ENCODE peak calls at places on chromosome 9, in four cellular contexts. J, O, R and Y are unnamed samples.

GRCh38 chr9:37650873-37651768 is at the start of gene FRMPD1:
- DNase-seq in J (peak), O (peak), R (no peak), Y (peak)

GRCh38 chr9:110626109-110626829 is 42.3 kb upstream of the MUSK start:
- DNase-seq in J (no peak), O (no peak), R (no peak), Y (no peak)

GRCh38 chr9:129383005-129383414 is 204.9 kb upstream of the IER5L start:
- DNase-seq in J (peak), O (peak), R (no peak), Y (peak)

GRCh38 chr9:18208166-18209059 is 265.5 kb upstream of the ADAMTSL1 start:
- DNase-seq in J (peak), O (peak), R (peak), Y (peak)

GRCh38 chr9:129513856-129514496 is 106.9 kb downstream of the C9orf50 start:
- DNase-seq in J (no peak), O (no peak), R (no peak), Y (no peak)

GRCh38 chr9:93200449-93200742 is 16.5 kb downstream of the WNK2 start:
- DNase-seq in J (no peak), O (no peak), R (no peak), Y (no peak)

GRCh38 chr9:113401027-113401792 is at the start of gene ALAD:
- DNase-seq in J (peak), O (peak), R (peak), Y (peak)

GRCh38 chr9:88766778-88767503 is 224.3 kb upstream of the S1PR3 start:
- DNase-seq in J (no peak), O (no peak), R (no peak), Y (no peak)

GRCh38 chr9:126611592-126612328 is 2.0 kb upstream of the LMX1B start:
- DNase-seq in J (peak), O (peak), R (peak), Y (peak)

GRCh38 chr9:37406603-37407401 is 15.7 kb upstream of the GRHPR start:
- DNase-seq in J (no peak), O (no peak), R (no peak), Y (no peak)

GRCh38 chr9:37097294-37097693 is 23.1 kb upstream of the ZCCHC7 start:
- DNase-seq in J (no peak), O (no peak), R (no peak), Y (no peak)

GRCh38 chr9:126536131-126536530 is 77.6 kb upstream of the LMX1B start:
- DNase-seq in J (no peak), O (no peak), R (no peak), Y (no peak)

GRCh38 chr9:124735121-124735520 is 36.0 kb downstream of the NR6A1 start:
- DNase-seq in J (no peak), O (no peak), R (no peak), Y (no peak)

GRCh38 chr9:112035166-112035816 is 138.7 kb downstream of the UGCG start:
- DNase-seq in J (no peak), O (no peak), R (no peak), Y (no peak)

DNA sequence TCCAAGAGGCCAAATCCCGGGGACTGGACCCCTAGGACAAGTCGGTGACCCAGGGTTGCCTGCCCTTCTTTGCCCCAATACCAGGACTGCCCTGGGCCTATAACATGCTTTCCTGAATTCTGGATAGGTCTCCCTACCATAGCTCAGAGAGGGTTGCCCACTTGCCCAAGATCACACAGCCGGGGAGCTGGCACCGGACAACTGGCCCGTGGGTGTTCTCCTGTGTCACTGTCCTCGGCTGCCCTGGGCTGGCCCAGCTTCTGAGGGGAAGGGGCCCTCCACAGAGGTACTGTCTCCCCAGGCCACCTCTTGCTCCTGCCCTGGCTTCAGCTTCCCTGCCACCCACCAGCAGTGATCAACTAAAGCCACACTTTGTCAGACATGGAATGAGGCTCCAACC is 28.8 kb upstream of the TTLL11 start:
- DNase-seq in J (no peak), O (no peak), R (no peak), Y (no peak)
- TF ChIP-seq EP300 in J (no peak), O (no peak), R (no peak), Y (no peak)

GRCh38 chr9:1722404-1722803 is 292.7 kb upstream of the SMARCA2 start:
- DNase-seq in J (no peak), O (no peak), R (no peak), Y (no peak)

GRCh38 chr9:1712861-1713260 is 302.3 kb upstream of the SMARCA2 start:
- DNase-seq in J (no peak), O (no peak), R (no peak), Y (no peak)

GRCh38 chr9:1723616-1724015 is 291.5 kb upstream of the SMARCA2 start:
- DNase-seq in J (no peak), O (no peak), R (no peak), Y (no peak)

GRCh38 chr9:1721219-1721618 is 293.9 kb upstream of the SMARCA2 start:
- DNase-seq in J (no peak), O (no peak), R (no peak), Y (no peak)

GRCh38 chr9:1718836-1719235 is 296.3 kb upstream of the SMARCA2 start:
- DNase-seq in J (no peak), O (no peak), R (no peak), Y (no peak)
- TF ChIP-seq EP300 in J (no peak), O (no peak), R (no peak), Y (no peak)

GRCh38 chr9:122931851-122932199 is 513 bp upstream of the ZBTB26 start:
- DNase-seq in J (no peak), O (no peak), R (no peak), Y (no peak)
- TF ChIP-seq EP300 in J (no peak), O (no peak), R (no peak), Y (no peak)

GRCh38 chr9:133459476-133460404 is at the start of gene CACFD1:
- DNase-seq in J (peak), O (peak), R (peak), Y (peak)
- TF ChIP-seq EP300 in J (no peak), O (no peak), R (no peak), Y (no peak)

GRCh38 chr9:108444400-108445358 is 411.1 kb downstream of the ACTL7B start:
- DNase-seq in J (no peak), O (no peak), R (peak), Y (no peak)
- TF ChIP-seq EP300 in J (no peak), O (peak), R (no peak), Y (no peak)

DNA sequence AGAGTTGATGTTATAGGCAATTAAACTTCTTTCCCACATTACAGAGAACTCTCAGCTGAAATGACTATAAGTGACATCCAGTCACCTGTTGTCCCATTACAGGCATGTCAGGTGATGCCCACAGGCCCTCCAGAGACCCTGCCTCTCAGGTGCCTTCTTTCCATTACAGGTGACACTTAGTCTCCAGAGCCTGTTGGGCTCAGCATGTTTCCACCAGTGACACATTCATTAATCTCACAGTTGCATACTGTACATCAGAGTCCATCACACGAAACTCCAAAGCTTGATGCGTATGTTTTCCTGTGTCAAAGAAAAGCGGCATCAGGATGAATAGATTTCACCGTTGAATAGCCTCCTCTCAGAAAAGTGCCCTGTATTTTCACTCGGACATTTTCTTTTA is 14.6 kb downstream of the PRUNE2 start:
- DNase-seq in J (no peak), O (no peak), R (no peak), Y (no peak)
- TF ChIP-seq EP300 in J (no peak), O (no peak), R (no peak), Y (no peak)

GRCh38 chr9:119898316-119898715 is 529.1 kb upstream of the BRINP1 start:
- DNase-seq in J (no peak), O (no peak), R (no peak), Y (no peak)
- TF ChIP-seq EP300 in J (no peak), O (no peak), R (no peak), Y (no peak)

GRCh38 chr9:127961613-127962150 is 19.1 kb downstream of the EEIG1 start:
- DNase-seq in J (no peak), O (no peak), R (no peak), Y (no peak)

GRCh38 chr9:127961166-127961490 is 19.7 kb downstream of the EEIG1 start:
- DNase-seq in J (no peak), O (no peak), R (no peak), Y (peak)

GRCh38 chr9:127963041-127963358 is 17.8 kb downstream of the EEIG1 start:
- DNase-seq in J (no peak), O (peak), R (no peak), Y (no peak)

GRCh38 chr9:127962278-127962677 is 18.5 kb downstream of the EEIG1 start:
- DNase-seq in J (no peak), O (no peak), R (no peak), Y (no peak)

GRCh38 chr9:127963359-127964064 is 17.3 kb downstream of the EEIG1 start:
- DNase-seq in J (no peak), O (no peak), R (no peak), Y (peak)
- TF ChIP-seq EP300 in J (no peak), O (no peak), R (no peak), Y (no peak)

DNA sequence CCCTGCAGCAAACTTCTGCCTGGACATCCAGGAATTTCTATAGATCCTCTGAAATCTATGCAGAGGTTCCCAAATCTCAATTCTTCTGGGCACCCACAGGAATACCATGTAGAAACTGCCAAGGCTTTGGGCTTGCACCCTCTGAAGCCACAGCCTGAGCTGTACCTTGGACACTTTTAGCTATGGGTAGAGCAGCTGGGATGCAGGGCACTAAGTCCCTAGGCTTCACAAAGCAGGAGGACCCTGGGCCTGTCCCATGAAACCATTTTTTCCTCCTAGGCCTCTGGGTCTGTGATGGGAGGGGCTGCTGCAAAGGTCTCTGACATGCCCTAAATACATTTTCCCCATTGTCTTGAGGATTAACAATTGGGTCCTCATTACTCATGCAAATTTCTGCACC is 12.3 kb downstream of the SPATA31D3 start:
- DNase-seq in J (no peak), O (no peak), R (no peak), Y (no peak)
- TF ChIP-seq EP300 in J (no peak), O (no peak), R (no peak), Y (no peak)

DNA sequence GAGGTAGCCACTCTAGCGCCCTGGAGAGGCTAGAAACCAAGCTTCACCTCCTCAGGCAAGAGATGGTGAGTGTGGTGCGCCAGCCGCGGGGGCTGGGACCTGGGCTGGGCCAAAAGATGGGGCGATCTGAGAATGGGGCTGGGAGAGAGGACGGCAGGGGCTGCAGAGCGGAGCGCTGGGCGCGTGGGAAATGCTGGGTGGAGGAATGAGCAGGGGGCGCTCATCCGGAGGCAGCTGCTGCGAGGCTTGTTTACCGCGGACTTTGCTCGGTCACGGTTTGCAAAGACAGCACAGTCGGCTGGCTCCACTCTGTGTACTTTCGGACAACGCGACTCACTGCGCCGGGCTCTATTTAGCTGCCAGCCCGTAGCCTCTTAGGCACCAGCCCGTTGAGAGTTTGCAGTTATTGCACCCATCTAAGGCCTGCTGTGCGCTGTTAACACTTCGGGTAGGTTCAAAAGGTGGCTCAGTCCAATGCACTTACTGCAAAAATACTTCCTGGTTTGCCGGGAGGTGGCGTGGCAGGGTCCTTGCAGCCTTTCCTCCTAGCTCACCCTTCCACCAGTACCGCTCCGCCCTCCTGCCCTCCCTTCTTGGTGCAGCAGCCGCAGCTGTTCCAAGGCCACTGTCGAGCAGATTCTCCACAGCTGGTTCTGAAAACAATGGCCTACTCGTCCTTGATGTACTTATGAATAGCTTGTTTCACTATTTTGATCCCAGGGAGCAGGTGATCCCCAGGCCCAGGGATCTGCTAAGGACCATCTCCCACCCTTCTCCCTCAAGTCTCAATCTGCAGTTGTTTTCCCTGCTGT is 1.3 kb downstream of the LURAP1L start:
- DNase-seq in J (peak), O (peak), R (peak), Y (peak)
- TF ChIP-seq EP300 in J (no peak), O (no peak), R (no peak), Y (no peak)